ENCODE peak calls at places on chromosomes 5 and 9, in eight cellular contexts. K, U, Q, D, G, V, C and L are unnamed samples.

GRCh38 chr5:144183254-144183889 is 12.7 kb downstream of the KCTD16 start:
- DNase-seq in K (no peak), U (no peak), Q (no peak), D (no peak), G (no peak), V (no peak), C (peak), L (peak)

GRCh38 chr5:73205309-73205708 is 32.3 kb downstream of the TMEM174 start:
- DNase-seq in K (no peak), U (no peak), Q (no peak), D (no peak), G (no peak), V (no peak), C (no peak), L (no peak)

GRCh38 chr5:351084-351910 is 29.8 kb downstream of the AHRR start:
- DNase-seq in K (no peak), U (no peak), Q (no peak), D (no peak), G (no peak), V (no peak), C (no peak), L (no peak)

GRCh38 chr5:5350101-5350500 is 72.4 kb upstream of the ICE1 start:
- DNase-seq in K (no peak), U (no peak), Q (no peak), D (no peak), G (no peak), V (no peak), C (peak), L (no peak)

GRCh38 chr5:44821164-44821563 is 12.4 kb downstream of the MRPS30 start:
- DNase-seq in K (no peak), U (no peak), Q (no peak), D (no peak), G (no peak), V (no peak), C (no peak), L (no peak)

GRCh38 chr9:123061216-123061615 is 27.7 kb downstream of the GPR21 start:
- DNase-seq in K (no peak), U (no peak), Q (no peak), D (no peak), G (no peak), V (no peak), C (no peak), L (no peak)

GRCh38 chr5:126801992-126802294 is 25.0 kb downstream of the LMNB1 start:
- DNase-seq in K (peak), U (no peak), Q (peak), D (no peak), G (no peak), V (no peak), C (peak), L (peak)

GRCh38 chr9:90035471-90035870 is 430.7 kb downstream of the GADD45G start:
- DNase-seq in K (no peak), U (no peak), Q (no peak), D (no peak), G (no peak), V (no peak), C (no peak), L (no peak)

GRCh38 chr5:159174511-159175168 is 34.7 kb downstream of the RNF145 start:
- DNase-seq in K (no peak), U (no peak), Q (no peak), D (no peak), G (peak), V (no peak), C (peak), L (no peak)

GRCh38 chr9:37329576-37329975 is 92.9 kb upstream of the GRHPR start:
- DNase-seq in K (peak), U (no peak), Q (peak), D (no peak), G (peak), V (no peak), C (peak), L (peak)

GRCh38 chr9:37995348-37995737 is 73.7 kb downstream of the SHB start:
- DNase-seq in K (no peak), U (no peak), Q (no peak), D (no peak), G (no peak), V (no peak), C (no peak), L (no peak)

GRCh38 chr5:77993799-77994318 is 217.7 kb upstream of the TBCA start:
- DNase-seq in K (no peak), U (no peak), Q (no peak), D (no peak), G (no peak), V (no peak), C (no peak), L (no peak)

GRCh38 chr5:69129413-69129812 is 35.6 kb downstream of the SLC30A5 start:
- DNase-seq in K (peak), U (no peak), Q (no peak), D (no peak), G (no peak), V (no peak), C (peak), L (peak)

GRCh38 chr5:43497311-43498104 is 13.8 kb upstream of the TMEM267 start:
- DNase-seq in K (no peak), U (no peak), Q (no peak), D (no peak), G (peak), V (no peak), C (no peak), L (no peak)

GRCh38 chr5:160470437-160471341 is 49.0 kb downstream of the PTTG1 start:
- DNase-seq in K (peak), U (no peak), Q (no peak), D (no peak), G (no peak), V (no peak), C (peak), L (peak)

GRCh38 chr9:83477571-83477970 is 60.6 kb downstream of the FRMD3 start:
- DNase-seq in K (no peak), U (no peak), Q (no peak), D (no peak), G (no peak), V (no peak), C (peak), L (peak)

GRCh38 chr5:179413711-179414458 is 68.6 kb upstream of the ADAMTS2 start:
- DNase-seq in K (no peak), U (no peak), Q (no peak), D (no peak), G (no peak), V (no peak), C (no peak), L (no peak)

GRCh38 chr5:149937610-149938009 is 7.0 kb downstream of the PDE6A start:
- DNase-seq in K (no peak), U (no peak), Q (no peak), D (no peak), G (no peak), V (no peak), C (no peak), L (peak)

GRCh38 chr5:42858031-42858643 is 46.4 kb upstream of the SELENOP start:
- DNase-seq in K (peak), U (no peak), Q (no peak), D (no peak), G (no peak), V (no peak), C (no peak), L (peak)

GRCh38 chr5:133453084-133453765 is 159.1 kb downstream of the FSTL4 start:
- DNase-seq in K (no peak), U (no peak), Q (no peak), D (no peak), G (no peak), V (no peak), C (no peak), L (no peak)

GRCh38 chr5:179266291-179267070 is 78.8 kb downstream of the ADAMTS2 start:
- DNase-seq in K (no peak), U (peak), Q (no peak), D (no peak), G (no peak), V (no peak), C (no peak), L (no peak)